ENCODE peak calls at places on chromosomes 13 and 19, in five cellular contexts. W, T, F, S and V are unnamed samples.

GRCh38 chr13:49810825-49811526 is 18.5 kb upstream of the KPNA3 start:
- DNase-seq in W (no peak), T (peak; percentile 54), F (peak; percentile 55), S (no peak), V (no peak)

GRCh38 chr19:13953021-13953531 is 767 bp downstream of the DCAF15 start:
- DNase-seq in W (peak; percentile 17), T (peak; percentile 69), F (peak; percentile 57), S (peak; percentile 46), V (peak; percentile 58)

GRCh38 chr19:44435441-44435840 is 12.8 kb downstream of the ZNF229 start:
- DNase-seq in W (no peak), T (no peak), F (no peak), S (no peak), V (no peak)

GRCh38 chr13:73849292-73849691 is 284.9 kb downstream of the KLF12 start:
- DNase-seq in W (no peak), T (peak; percentile 57), F (peak; percentile 57), S (peak; percentile 57), V (peak; percentile 55)

GRCh38 chr19:8468761-8469458 is 24.1 kb downstream of the HNRNPM start:
- DNase-seq in W (no peak), T (peak; percentile 25), F (peak; percentile 73), S (peak; percentile 58), V (no peak)

GRCh38 chr13:45659536-45659935 is 42.6 kb upstream of the CBY2 start:
- DNase-seq in W (no peak), T (no peak), F (no peak), S (no peak), V (no peak)

GRCh38 chr19:16200776-16201391 is 3.2 kb downstream of the AP1M1 start:
- DNase-seq in W (no peak), T (no peak), F (no peak), S (no peak), V (no peak)

GRCh38 chr13:36887758-36888521 is 32.1 kb downstream of the SMAD9 start:
- DNase-seq in W (no peak), T (no peak), F (no peak), S (no peak), V (no peak)

GRCh38 chr19:35752746-35753350 is 4.0 kb downstream of the HSPB6 start:
- DNase-seq in W (no peak), T (no peak), F (peak; percentile 29), S (no peak), V (no peak)

DNA sequence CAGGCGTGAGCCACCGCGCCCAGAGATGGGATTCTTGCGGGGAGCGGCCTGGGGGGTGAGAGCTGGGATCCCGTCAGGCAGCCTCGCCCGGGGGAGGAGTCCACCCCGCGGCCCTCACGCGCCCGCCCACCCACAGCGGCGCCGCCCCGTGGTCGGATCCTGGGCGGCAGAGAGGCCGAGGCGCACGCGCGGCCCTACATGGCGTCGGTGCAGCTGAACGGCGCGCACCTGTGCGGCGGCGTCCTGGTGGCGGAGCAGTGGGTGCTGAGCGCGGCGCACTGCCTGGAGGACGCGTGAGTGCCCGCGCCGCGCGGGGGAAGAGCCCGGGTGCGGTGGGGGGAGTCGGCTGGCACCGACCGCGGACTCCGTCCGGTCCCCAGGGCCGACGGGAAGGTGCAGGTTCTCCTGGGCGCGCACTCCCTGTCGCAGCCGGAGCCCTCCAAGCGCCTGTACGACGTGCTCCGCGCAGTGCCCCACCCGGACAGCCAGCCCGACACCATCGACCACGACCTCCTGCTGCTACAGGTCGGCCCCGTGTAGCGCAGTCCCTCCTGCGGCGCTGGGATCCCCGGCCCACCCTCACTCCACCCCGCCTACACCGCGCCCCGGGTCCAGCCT is 1.1 kb downstream of the CFD start:
- DNase-seq in W (peak; percentile 70), T (peak; percentile 79), F (peak; percentile 80), S (peak; percentile 37), V (peak; percentile 23)
- TF ChIP-seq CTCF in W (peak; percentile 28), T (no peak), F (no peak), S (peak; percentile 19), V (peak; percentile 59)

DNA sequence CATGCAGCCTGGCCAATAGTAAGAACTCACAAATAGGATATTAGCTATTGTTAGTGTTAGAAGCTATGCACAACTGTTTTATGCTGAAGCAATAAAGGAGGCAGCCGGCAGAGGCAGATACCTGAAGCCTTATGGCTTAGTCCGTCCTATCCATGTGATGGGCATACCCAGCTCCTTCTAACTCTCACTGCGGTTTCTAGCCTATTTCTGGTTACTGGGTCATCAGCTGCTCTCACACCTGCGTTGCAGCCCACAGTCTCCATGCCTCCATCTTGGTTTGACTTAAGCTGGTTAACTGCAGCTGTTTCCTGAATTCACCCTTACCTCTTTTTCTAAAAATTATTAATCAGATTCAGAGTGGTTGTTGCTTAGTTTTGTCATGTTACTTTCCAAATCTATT is 40.5 kb upstream of the CNMD start:
- DNase-seq in W (no peak), T (no peak), F (no peak), S (no peak), V (no peak)
- TF ChIP-seq CTCF in W (no peak), T (no peak), F (no peak), S (no peak), V (no peak)

GRCh38 chr19:17327654-17328516 is 6.8 kb downstream of the ANO8 start:
- DNase-seq in W (peak; percentile 96), T (peak; percentile 68), F (peak; percentile 48), S (no peak), V (no peak)
- TF ChIP-seq CTCF in W (peak; percentile 72), T (no peak), F (peak; percentile 38), S (peak; percentile 11), V (no peak)

GRCh38 chr13:71754407-71754974 is 112.5 kb downstream of the DACH1 start:
- DNase-seq in W (no peak), T (no peak), F (peak; percentile 59), S (no peak), V (no peak)
- TF ChIP-seq CTCF in W (no peak), T (peak; percentile 25), F (no peak), S (no peak), V (no peak)

GRCh38 chr19:48123907-48124675 is 13.5 kb upstream of the PLA2G4C start:
- DNase-seq in W (no peak), T (peak; percentile 51), F (no peak), S (peak; percentile 81), V (peak; percentile 35)
- TF ChIP-seq CTCF in W (no peak), T (peak; percentile 24), F (peak; percentile 14), S (peak; percentile 33), V (peak; percentile 56)

DNA sequence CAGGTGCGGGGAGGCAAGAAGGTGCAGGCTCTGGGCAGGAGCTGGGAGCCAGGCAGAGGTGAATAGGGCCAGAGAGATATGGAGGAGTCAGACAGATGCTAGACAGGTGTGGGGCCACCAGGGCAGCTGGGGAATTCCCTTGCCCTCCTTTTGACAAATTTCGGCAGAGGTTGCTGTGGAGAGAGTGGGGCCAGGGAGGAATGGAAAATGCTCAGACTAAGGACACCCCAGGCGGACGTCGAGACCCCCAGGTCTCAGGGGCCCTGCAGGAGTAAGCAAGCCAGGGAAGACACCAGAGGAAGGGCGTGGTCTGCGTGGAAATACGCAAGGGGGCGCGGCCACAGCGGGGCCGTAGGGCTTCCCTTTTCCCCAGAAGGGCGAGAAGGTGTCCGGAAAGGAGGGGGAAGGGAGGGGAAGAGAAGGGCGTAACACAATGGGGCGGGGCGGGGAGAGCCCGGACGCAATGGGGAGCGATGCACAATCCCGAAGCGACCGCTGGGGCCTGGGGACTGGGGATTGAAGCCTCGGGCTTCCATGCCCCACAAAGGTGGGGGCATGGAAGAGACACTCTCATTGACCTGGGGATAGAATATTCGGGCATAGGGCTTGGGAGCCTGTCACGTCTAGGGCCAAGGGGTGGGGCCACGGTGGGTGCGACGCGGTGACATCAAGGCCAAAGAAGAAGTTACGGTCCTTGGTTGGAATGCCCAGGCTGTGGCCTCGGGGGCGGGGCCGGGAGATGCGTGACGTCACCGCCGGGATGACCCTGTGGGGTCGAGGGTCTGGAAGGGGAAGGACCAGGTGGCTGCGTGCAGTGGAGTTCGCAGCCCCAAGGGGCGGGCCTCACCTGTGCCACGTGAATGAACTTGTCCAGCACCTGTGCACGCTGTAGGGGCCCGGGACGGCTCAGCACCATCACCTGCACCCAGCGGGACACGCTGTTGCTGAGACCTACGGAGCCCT is 8.2 kb downstream of the RASGRP4 start:
- DNase-seq in W (peak; percentile 41), T (peak; percentile 26), F (peak; percentile 11), S (no peak), V (no peak)
- TF ChIP-seq CTCF in W (no peak), T (no peak), F (no peak), S (no peak), V (no peak)

DNA sequence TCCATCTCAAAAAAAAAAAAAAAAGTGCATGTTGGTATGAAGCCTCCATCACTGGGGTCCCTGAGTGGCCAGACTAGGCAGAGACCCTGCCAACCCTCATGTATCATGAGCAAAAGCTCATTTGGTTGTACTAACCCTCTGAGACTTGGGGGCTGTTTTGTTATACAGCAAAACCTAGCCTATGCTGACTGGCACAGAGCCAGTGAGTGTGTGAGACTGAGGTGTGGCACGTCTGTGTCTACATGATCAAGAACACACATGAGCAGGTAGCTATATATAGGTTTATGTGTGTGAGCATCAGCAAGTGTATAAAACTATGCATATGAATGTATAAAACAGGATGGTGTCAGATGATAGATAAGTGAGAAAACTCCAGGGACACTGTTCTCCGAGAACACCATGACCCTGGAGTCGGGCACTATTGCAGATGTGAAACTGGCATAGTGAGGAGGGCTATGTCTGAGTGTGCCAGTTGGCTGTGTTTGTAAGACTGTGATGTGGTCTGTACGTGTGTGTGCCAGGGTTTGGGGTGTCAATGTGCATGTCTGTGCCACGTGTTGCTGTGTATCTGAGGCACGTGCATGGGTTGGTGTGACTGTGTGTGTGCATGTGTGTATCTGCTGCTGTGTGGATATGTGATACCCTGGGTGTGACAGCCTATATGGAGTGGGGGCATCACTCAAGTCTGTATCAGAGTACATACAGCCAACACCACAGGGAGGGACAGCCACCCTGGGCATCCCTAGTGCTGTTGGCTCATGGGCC is 44.5 kb downstream of the OLFM2 start:
- DNase-seq in W (no peak), T (no peak), F (no peak), S (no peak), V (no peak)
- TF ChIP-seq CTCF in W (no peak), T (no peak), F (no peak), S (no peak), V (no peak)

GRCh38 chr19:42465827-42466280 is 23.1 kb upstream of the CXCL17 start:
- DNase-seq in W (no peak), T (no peak), F (no peak), S (no peak), V (no peak)
- TF ChIP-seq CTCF in W (no peak), T (no peak), F (no peak), S (no peak), V (no peak)

DNA sequence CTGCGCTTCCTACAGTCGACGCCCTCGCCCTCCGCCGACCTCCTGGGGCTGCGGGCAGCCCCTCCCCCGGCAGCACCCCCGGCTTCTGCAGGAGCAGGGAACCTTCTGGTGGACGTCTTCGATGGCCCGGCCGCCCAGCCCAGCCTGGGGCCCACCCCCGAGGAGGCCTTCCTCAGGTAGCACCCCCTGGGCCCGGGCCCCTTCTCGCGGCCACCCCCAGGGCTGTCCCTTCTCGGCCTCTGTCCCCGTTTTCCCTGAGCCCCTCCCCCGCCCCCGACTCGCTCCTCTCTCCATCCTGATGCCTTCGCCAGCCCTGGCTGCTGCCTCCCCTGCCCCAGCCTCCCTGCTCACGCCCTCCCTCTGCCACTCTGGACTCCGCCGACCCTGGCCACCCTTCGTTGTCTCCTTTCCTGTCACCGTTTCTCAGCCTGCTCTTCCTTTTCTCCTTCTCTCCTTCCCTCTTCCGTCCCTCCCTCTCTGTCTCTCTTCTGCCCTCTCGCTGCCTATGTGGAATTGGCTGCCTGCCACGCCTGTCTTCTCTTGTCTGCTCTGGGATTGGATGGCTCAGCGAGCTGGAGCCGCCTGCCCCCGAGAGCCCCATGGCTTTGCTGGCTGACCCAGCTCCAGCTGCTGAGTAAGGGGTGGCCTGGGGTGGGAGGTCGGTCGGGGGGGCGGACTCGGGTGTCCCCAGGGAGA is 11.0 kb downstream of the FUZ start:
- DNase-seq in W (peak; percentile 93), T (peak; percentile 93), F (peak; percentile 89), S (peak; percentile 86), V (peak; percentile 71)
- TF ChIP-seq CTCF in W (peak; percentile 17), T (peak; percentile 40), F (peak; percentile 63), S (peak; percentile 32), V (peak; percentile 43)